ENCODE peak calls at places on chromosomes 1 and 21, in eight cellular contexts. T is prostate gland, E is foreskin fibroblast, M is suprapubic skin, A is transverse colon, D is lower lobe of right lung, W is fibroblast of pulmonary artery, U is astrocyte. B is an unnamed sample.

GRCh38 chr1:183079697-183080096 is 56.5 kb downstream of the LAMC1 start:
- DNase-seq in T (no peak), E (no peak), M (no peak), A (no peak), D (no peak), W (no peak), U (no peak), B (no peak)

GRCh38 chr1:26168410-26169167 is at the start of gene C1orf232:
- DNase-seq in T (no peak), E (no peak), M (no peak), A (no peak), D (no peak), W (no peak), U (no peak), B (no peak)

GRCh38 chr1:2205191-2205952 is 10.8 kb upstream of the FAAP20 start:
- DNase-seq in T (peak; percentile 98), E (peak; percentile 93), M (peak; percentile 98), A (peak; percentile 98), D (peak; percentile 97), W (peak; percentile 96), U (peak; percentile 77), B (peak; percentile 52)

GRCh38 chr1:226679303-226679702 is 59.8 kb downstream of the ITPKB start:
- DNase-seq in T (no peak), E (no peak), M (no peak), A (no peak), D (no peak), W (no peak), U (no peak), B (no peak)

GRCh38 chr1:159594581-159594980 is 7.0 kb downstream of the APCS start:
- DNase-seq in T (no peak), E (no peak), M (no peak), A (no peak), D (no peak), W (peak; percentile 7), U (peak; percentile 12), B (no peak)

GRCh38 chr21:42093991-42094417 is 22.9 kb downstream of the UMODL1 start:
- DNase-seq in T (peak; percentile 32), E (peak; percentile 82), M (peak; percentile 69), A (no peak), D (no peak), W (peak; percentile 49), U (peak; percentile 98), B (no peak)

GRCh38 chr1:52663716-52664115 is 30.7 kb downstream of the SHISAL2A start:
- DNase-seq in T (no peak), E (no peak), M (no peak), A (no peak), D (no peak), W (no peak), U (no peak), B (no peak)

GRCh38 chr1:35192853-35193664 is at the start of gene SFPQ:
- DNase-seq in T (peak; percentile 99), E (peak; percentile 98), M (peak; percentile 99), A (peak; percentile 97), D (peak; percentile 94), W (peak; percentile 100), U (peak; percentile 98), B (peak; percentile 100)

GRCh38 chr1:98920441-98921110 is 84.1 kb downstream of the PLPPR5 start:
- DNase-seq in T (no peak), E (peak; percentile 50), M (no peak), A (no peak), D (no peak), W (peak; percentile 34), U (peak; percentile 67), B (no peak)

GRCh38 chr1:224632921-224633321 is 16.8 kb downstream of the CNIH3 start:
- DNase-seq in T (no peak), E (no peak), M (no peak), A (no peak), D (no peak), W (peak; percentile 57), U (peak; percentile 90), B (no peak)

GRCh38 chr21:41130883-41131282 is 37.1 kb upstream of the BACE2 start:
- DNase-seq in T (no peak), E (no peak), M (no peak), A (no peak), D (no peak), W (no peak), U (no peak), B (no peak)

GRCh38 chr21:46195595-46196195 is 11.4 kb upstream of the SPATC1L start:
- DNase-seq in T (no peak), E (no peak), M (peak; percentile 44), A (no peak), D (peak; percentile 16), W (no peak), U (no peak), B (no peak)

GRCh38 chr1:171311771-171312558 is 2.0 kb upstream of the FMO4 start:
- DNase-seq in T (no peak), E (no peak), M (no peak), A (no peak), D (no peak), W (no peak), U (no peak), B (no peak)

GRCh38 chr1:90716552-90717355 is at the start of gene BARHL2:
- DNase-seq in T (no peak), E (no peak), M (no peak), A (no peak), D (no peak), W (no peak), U (no peak), B (no peak)

GRCh38 chr1:235051521-235051920 is 77.1 kb downstream of the TOMM20 start:
- DNase-seq in T (no peak), E (no peak), M (no peak), A (no peak), D (peak; percentile 24), W (no peak), U (no peak), B (no peak)

GRCh38 chr1:246136477-246136876 is 370.6 kb downstream of the SMYD3 start:
- DNase-seq in T (no peak), E (no peak), M (no peak), A (no peak), D (no peak), W (no peak), U (no peak), B (no peak)

GRCh38 chr1:156661932-156662587 is 15.1 kb downstream of the NES start:
- DNase-seq in T (no peak), E (no peak), M (no peak), A (no peak), D (no peak), W (peak; percentile 38), U (peak; percentile 60), B (no peak)

GRCh38 chr1:178004926-178005391 is 35.1 kb upstream of the SEC16B start:
- DNase-seq in T (no peak), E (peak; percentile 42), M (no peak), A (no peak), D (no peak), W (peak; percentile 10), U (peak; percentile 60), B (no peak)

GRCh38 chr1:58699011-58699762 is 675 bp downstream of the MYSM1 start:
- DNase-seq in T (no peak), E (no peak), M (no peak), A (peak; percentile 10), D (no peak), W (peak; percentile 20), U (peak; percentile 4), B (no peak)

GRCh38 chr1:20728371-20729154 is 3.9 kb downstream of the SH2D5 start:
- DNase-seq in T (no peak), E (no peak), M (peak; percentile 43), A (peak; percentile 2), D (no peak), W (no peak), U (no peak), B (no peak)

DNA sequence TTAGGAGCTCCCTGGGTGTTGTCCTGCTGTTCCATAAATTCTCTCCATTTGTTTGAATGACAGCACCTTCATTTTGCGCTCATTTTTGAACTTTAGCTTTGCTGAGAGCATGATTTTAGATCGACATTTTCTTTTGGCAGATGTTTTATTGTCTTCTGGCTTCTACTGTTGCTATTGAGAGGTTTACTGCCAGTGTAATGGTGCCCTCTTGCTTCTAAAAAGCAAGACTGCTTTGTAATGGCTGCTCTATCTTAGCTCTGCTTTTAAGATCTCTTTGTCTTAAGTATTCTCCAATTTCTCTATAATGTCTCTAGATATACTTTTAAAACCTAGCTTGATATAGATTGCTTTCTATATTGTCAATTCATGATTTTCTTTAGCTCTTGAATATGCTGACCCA is 27.8 kb downstream of the THEM4 start:
- DNase-seq in T (no peak), E (no peak), M (no peak), A (no peak), D (no peak), W (no peak), U (no peak), B (no peak)
- TF ChIP-seq CTCF in T (no peak), E (no peak), M (no peak), A (no peak), D (no peak), W (no peak), U (no peak), B (peak; percentile 21)

DNA sequence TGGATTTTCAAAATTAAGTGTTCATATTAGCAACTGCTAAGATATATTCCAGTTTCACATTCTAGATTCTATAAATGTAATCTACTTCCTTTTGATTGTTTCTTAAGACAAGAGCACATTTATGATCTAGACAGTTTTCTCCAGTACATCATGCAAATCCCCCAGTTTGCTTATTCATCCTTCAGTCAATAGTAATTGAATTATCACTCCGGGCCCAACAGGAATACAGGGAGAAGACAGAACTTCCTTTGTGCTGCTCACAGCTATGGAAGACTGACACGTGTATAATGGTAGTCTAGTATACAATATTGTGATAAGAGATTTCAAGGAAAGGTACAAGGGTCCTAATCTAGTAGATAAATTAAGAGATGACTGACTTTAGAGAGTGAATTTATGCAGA is 14.5 kb downstream of the PLA2G4A start:
- DNase-seq in T (no peak), E (no peak), M (no peak), A (no peak), D (no peak), W (no peak), U (no peak), B (no peak)
- H3K4me3 ChIP-seq in T (no peak overlapping the region), E (no peak overlapping the region), M (no peak overlapping the region), A (no peak overlapping the region), D (no peak overlapping the region), W (no peak overlapping the region), U (no peak overlapping the region), B (no peak overlapping the region)

DNA sequence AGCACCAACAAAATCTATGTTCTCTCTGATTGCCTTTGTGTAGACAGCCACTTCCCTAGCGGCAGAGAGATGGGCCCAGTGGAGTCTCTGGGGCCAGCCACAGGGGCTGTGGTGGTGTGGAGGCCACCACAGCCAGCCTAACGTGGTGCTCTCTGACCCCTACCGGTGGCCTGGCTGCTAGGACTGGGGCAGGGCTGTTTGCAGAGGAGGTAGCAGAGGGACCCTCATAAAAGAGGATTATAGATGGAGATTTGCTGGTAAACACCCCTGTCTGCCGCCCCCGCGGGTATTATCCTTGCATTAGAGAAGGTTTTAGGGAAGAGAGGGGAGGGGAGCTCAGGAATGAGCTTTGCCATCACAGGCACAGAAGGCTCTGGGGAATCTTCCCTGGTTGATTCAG is 310.3 kb upstream of the VAMP3 start:
- DNase-seq in T (no peak), E (no peak), M (no peak), A (no peak), D (no peak), W (no peak), U (no peak), B (no peak)
- TF ChIP-seq CTCF in T (no peak), E (no peak), M (no peak), A (no peak), D (no peak), W (no peak), U (no peak), B (no peak)

DNA sequence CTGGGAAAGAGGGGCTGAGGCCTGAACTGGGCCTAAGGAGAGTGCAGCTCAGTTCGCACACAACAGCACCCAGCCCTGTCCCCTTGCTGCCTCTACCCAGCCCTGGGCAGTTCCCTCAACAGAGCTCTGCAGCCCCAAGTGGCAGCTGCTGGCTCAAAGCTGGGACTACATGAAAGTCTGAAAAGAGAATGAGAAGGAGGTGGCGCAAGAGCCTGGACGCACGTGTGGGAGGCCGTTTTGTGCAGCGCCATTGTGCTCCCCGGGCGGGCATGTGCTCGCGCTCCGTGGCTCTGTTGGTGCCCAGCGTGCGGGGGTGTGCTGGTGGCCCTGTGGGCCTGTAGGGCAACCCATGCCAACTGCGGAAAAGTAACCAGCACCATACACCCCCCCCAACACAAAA is 10.3 kb downstream of the GPR37L1 start:
- DNase-seq in T (peak; percentile 23), E (no peak), M (no peak), A (no peak), D (no peak), W (no peak), U (no peak), B (no peak)
- H3K4me3 ChIP-seq in T (no peak overlapping the region), E (no peak overlapping the region), M (peak overlapping the region; percentile 5), A (no peak overlapping the region), D (peak overlapping the region; percentile 21), W (no peak overlapping the region), U (no peak overlapping the region), B (no peak overlapping the region)